ENCODE peak calls at places on chromosome 6, in ten cellular contexts. One of them, this sample, is unnamed.

GRCh38 chr6:150016324-150017185 is 8.8 kb downstream of the RAET1L start:
- DNase-seq in psoas muscle: no peak
- DNase-seq in activated naive CD8-positive, alpha-beta T cell treated with anti-CD3 and anti-CD28 coated beads, Interleukin-2, amount 50 U/mL, for 24 hours: peak
- DNase-seq in astrocyte of the cerebellum: peak
- DNase-seq in colonic mucosa: peak
- DNase-seq in activated CD4-positive, alpha-beta T cell treated with anti-CD3 and anti-CD28 coated beads, Interleukin-2, amount 50 U/mL, for 48 hours: no peak
- DNase-seq in cardiac septum: no peak
- DNase-seq in AG04450: peak
- DNase-seq in small intestine: peak
- DNase-seq in T-cell: peak
- DNase-seq in this sample: no peak

GRCh38 chr6:149335924-149336323 is 18.4 kb downstream of the TAB2 start:
- DNase-seq in psoas muscle: peak
- DNase-seq in activated naive CD8-positive, alpha-beta T cell treated with anti-CD3 and anti-CD28 coated beads, Interleukin-2, amount 50 U/mL, for 24 hours: peak
- DNase-seq in astrocyte of the cerebellum: no peak
- DNase-seq in colonic mucosa: no peak
- DNase-seq in activated CD4-positive, alpha-beta T cell treated with anti-CD3 and anti-CD28 coated beads, Interleukin-2, amount 50 U/mL, for 48 hours: peak
- DNase-seq in cardiac septum: no peak
- DNase-seq in AG04450: no peak
- DNase-seq in small intestine: peak
- DNase-seq in T-cell: no peak
- DNase-seq in this sample: no peak

GRCh38 chr6:19830171-19830570 is 7.0 kb upstream of the ID4 start:
- DNase-seq in psoas muscle: no peak
- DNase-seq in activated naive CD8-positive, alpha-beta T cell treated with anti-CD3 and anti-CD28 coated beads, Interleukin-2, amount 50 U/mL, for 24 hours: no peak
- DNase-seq in astrocyte of the cerebellum: no peak
- DNase-seq in colonic mucosa: no peak
- DNase-seq in activated CD4-positive, alpha-beta T cell treated with anti-CD3 and anti-CD28 coated beads, Interleukin-2, amount 50 U/mL, for 48 hours: no peak
- DNase-seq in cardiac septum: no peak
- DNase-seq in AG04450: no peak
- DNase-seq in small intestine: no peak
- DNase-seq in T-cell: no peak
- DNase-seq in this sample: no peak

GRCh38 chr6:111804627-111805235 is 68.5 kb downstream of the FYN start:
- DNase-seq in psoas muscle: no peak
- DNase-seq in activated naive CD8-positive, alpha-beta T cell treated with anti-CD3 and anti-CD28 coated beads, Interleukin-2, amount 50 U/mL, for 24 hours: peak
- DNase-seq in astrocyte of the cerebellum: peak
- DNase-seq in colonic mucosa: no peak
- DNase-seq in activated CD4-positive, alpha-beta T cell treated with anti-CD3 and anti-CD28 coated beads, Interleukin-2, amount 50 U/mL, for 48 hours: peak
- DNase-seq in cardiac septum: no peak
- DNase-seq in AG04450: no peak
- DNase-seq in small intestine: peak
- DNase-seq in T-cell: peak
- DNase-seq in this sample: no peak

GRCh38 chr6:136628996-136629395 is 78.8 kb upstream of the MAP7 start:
- DNase-seq in psoas muscle: no peak
- DNase-seq in activated naive CD8-positive, alpha-beta T cell treated with anti-CD3 and anti-CD28 coated beads, Interleukin-2, amount 50 U/mL, for 24 hours: no peak
- DNase-seq in astrocyte of the cerebellum: peak
- DNase-seq in colonic mucosa: no peak
- DNase-seq in activated CD4-positive, alpha-beta T cell treated with anti-CD3 and anti-CD28 coated beads, Interleukin-2, amount 50 U/mL, for 48 hours: no peak
- DNase-seq in cardiac septum: no peak
- DNase-seq in AG04450: no peak
- DNase-seq in small intestine: no peak
- DNase-seq in T-cell: no peak
- DNase-seq in this sample: no peak

GRCh38 chr6:41273699-41274098 is 12.8 kb downstream of the TREM1 start:
- DNase-seq in psoas muscle: no peak
- DNase-seq in activated naive CD8-positive, alpha-beta T cell treated with anti-CD3 and anti-CD28 coated beads, Interleukin-2, amount 50 U/mL, for 24 hours: no peak
- DNase-seq in astrocyte of the cerebellum: no peak
- DNase-seq in colonic mucosa: no peak
- DNase-seq in activated CD4-positive, alpha-beta T cell treated with anti-CD3 and anti-CD28 coated beads, Interleukin-2, amount 50 U/mL, for 48 hours: no peak
- DNase-seq in cardiac septum: no peak
- DNase-seq in AG04450: no peak
- DNase-seq in small intestine: no peak
- DNase-seq in T-cell: no peak
- DNase-seq in this sample: no peak

GRCh38 chr6:149060300-149060984 is 257.1 kb upstream of the TAB2 start:
- DNase-seq in psoas muscle: no peak
- DNase-seq in activated naive CD8-positive, alpha-beta T cell treated with anti-CD3 and anti-CD28 coated beads, Interleukin-2, amount 50 U/mL, for 24 hours: peak
- DNase-seq in astrocyte of the cerebellum: no peak
- DNase-seq in colonic mucosa: peak
- DNase-seq in activated CD4-positive, alpha-beta T cell treated with anti-CD3 and anti-CD28 coated beads, Interleukin-2, amount 50 U/mL, for 48 hours: peak
- DNase-seq in cardiac septum: no peak
- DNase-seq in AG04450: no peak
- DNase-seq in small intestine: peak
- DNase-seq in T-cell: peak
- DNase-seq in this sample: no peak

GRCh38 chr6:12060780-12061619 is 48.9 kb downstream of the HIVEP1 start:
- DNase-seq in psoas muscle: peak
- DNase-seq in activated naive CD8-positive, alpha-beta T cell treated with anti-CD3 and anti-CD28 coated beads, Interleukin-2, amount 50 U/mL, for 24 hours: peak
- DNase-seq in astrocyte of the cerebellum: peak
- DNase-seq in colonic mucosa: peak
- DNase-seq in activated CD4-positive, alpha-beta T cell treated with anti-CD3 and anti-CD28 coated beads, Interleukin-2, amount 50 U/mL, for 48 hours: peak
- DNase-seq in cardiac septum: peak
- DNase-seq in AG04450: no peak
- DNase-seq in small intestine: peak
- DNase-seq in T-cell: peak
- DNase-seq in this sample: no peak

GRCh38 chr6:170290306-170291128 is at the start of gene DLL1:
- DNase-seq in psoas muscle: peak
- DNase-seq in activated naive CD8-positive, alpha-beta T cell treated with anti-CD3 and anti-CD28 coated beads, Interleukin-2, amount 50 U/mL, for 24 hours: peak
- DNase-seq in astrocyte of the cerebellum: no peak
- DNase-seq in colonic mucosa: peak
- DNase-seq in activated CD4-positive, alpha-beta T cell treated with anti-CD3 and anti-CD28 coated beads, Interleukin-2, amount 50 U/mL, for 48 hours: peak
- DNase-seq in cardiac septum: peak
- DNase-seq in AG04450: no peak
- DNase-seq in small intestine: no peak
- DNase-seq in T-cell: peak
- DNase-seq in this sample: peak

GRCh38 chr6:15515660-15516375 is 147.0 kb downstream of the DTNBP1 start:
- DNase-seq in psoas muscle: no peak
- DNase-seq in activated naive CD8-positive, alpha-beta T cell treated with anti-CD3 and anti-CD28 coated beads, Interleukin-2, amount 50 U/mL, for 24 hours: no peak
- DNase-seq in astrocyte of the cerebellum: no peak
- DNase-seq in colonic mucosa: no peak
- DNase-seq in activated CD4-positive, alpha-beta T cell treated with anti-CD3 and anti-CD28 coated beads, Interleukin-2, amount 50 U/mL, for 48 hours: no peak
- DNase-seq in cardiac septum: no peak
- DNase-seq in AG04450: no peak
- DNase-seq in small intestine: no peak
- DNase-seq in T-cell: no peak
- DNase-seq in this sample: no peak

This sample was measured in coronary artery.